ENCODE peak calls at places on chromosomes 13 and 19, in eight cellular contexts. One of them, this sample, is unnamed.
A peak's percentile ranks its signal among the peaks of the same experiment; 100 is the strongest.

GRCh38 chr19:14164724-14165493 is 28.5 kb upstream of the ASF1B start:
- DNase-seq in EL: no peak
- DNase-seq in fibroblast of mammary gland: no peak
- DNase-seq in stimulated activated CD4-positive, alpha-beta T cell treated with anti-CD3 and anti-CD28 coated beads, Interleukin-15, amount 100 ng/mL, for 1 hour: no peak
- DNase-seq in HEK293T: no peak
- DNase-seq in T1000: no peak
- DNase-seq in astrocyte of the cerebellum: no peak
- DNase-seq in GM10248: no peak
- DNase-seq in this sample: no peak

GRCh38 chr13:113943821-113944565 is 29.9 kb downstream of the C13orf46 start:
- DNase-seq in astrocyte of the cerebellum: no peak
- DNase-seq in GM10248: no peak
- DNase-seq in HEK293T: no peak
- DNase-seq in T1000: no peak
- DNase-seq in EL: no peak
- DNase-seq in stimulated activated CD4-positive, alpha-beta T cell treated with anti-CD3 and anti-CD28 coated beads, Interleukin-15, amount 100 ng/mL, for 1 hour: no peak
- DNase-seq in fibroblast of mammary gland: no peak
- DNase-seq in this sample: no peak

GRCh38 chr13:27289016-27289665 is 18.5 kb downstream of the RASL11A start:
- DNase-seq in HEK293T: no peak
- DNase-seq in fibroblast of mammary gland: no peak
- DNase-seq in stimulated activated CD4-positive, alpha-beta T cell treated with anti-CD3 and anti-CD28 coated beads, Interleukin-15, amount 100 ng/mL, for 1 hour: no peak
- DNase-seq in astrocyte of the cerebellum: no peak
- DNase-seq in T1000: no peak
- DNase-seq in EL: no peak
- DNase-seq in GM10248: no peak
- DNase-seq in this sample: no peak

GRCh38 chr19:16862826-16863405 is 25.9 kb upstream of the F2RL3 start:
- DNase-seq in T1000: no peak
- DNase-seq in EL: no peak
- DNase-seq in astrocyte of the cerebellum: no peak
- DNase-seq in fibroblast of mammary gland: no peak
- DNase-seq in HEK293T: no peak
- DNase-seq in stimulated activated CD4-positive, alpha-beta T cell treated with anti-CD3 and anti-CD28 coated beads, Interleukin-15, amount 100 ng/mL, for 1 hour: no peak
- DNase-seq in GM10248: no peak
- DNase-seq in this sample: no peak

GRCh38 chr13:59012731-59013130 is 1151.0 kb downstream of the DIAPH3 start:
- DNase-seq in astrocyte of the cerebellum: no peak
- DNase-seq in T1000: no peak
- DNase-seq in EL: no peak
- DNase-seq in GM10248: no peak
- DNase-seq in HEK293T: no peak
- DNase-seq in stimulated activated CD4-positive, alpha-beta T cell treated with anti-CD3 and anti-CD28 coated beads, Interleukin-15, amount 100 ng/mL, for 1 hour: no peak
- DNase-seq in fibroblast of mammary gland: no peak
- DNase-seq in this sample: no peak

GRCh38 chr19:52648336-52648990 is 10.3 kb upstream of the ZNF83 start:
- DNase-seq in fibroblast of mammary gland: peak; percentile 25
- DNase-seq in T1000: no peak
- DNase-seq in astrocyte of the cerebellum: peak; percentile 4
- DNase-seq in GM10248: no peak
- DNase-seq in HEK293T: no peak
- DNase-seq in stimulated activated CD4-positive, alpha-beta T cell treated with anti-CD3 and anti-CD28 coated beads, Interleukin-15, amount 100 ng/mL, for 1 hour: no peak
- DNase-seq in EL: peak; percentile 42
- DNase-seq in this sample: no peak

GRCh38 chr13:65606622-65607021 is 1623.5 kb downstream of the PCDH9 start:
- DNase-seq in GM10248: no peak
- DNase-seq in astrocyte of the cerebellum: peak; percentile 19
- DNase-seq in EL: peak; percentile 63
- DNase-seq in stimulated activated CD4-positive, alpha-beta T cell treated with anti-CD3 and anti-CD28 coated beads, Interleukin-15, amount 100 ng/mL, for 1 hour: no peak
- DNase-seq in HEK293T: no peak
- DNase-seq in fibroblast of mammary gland: peak; percentile 55
- DNase-seq in T1000: no peak
- DNase-seq in this sample: peak; percentile 15

GRCh38 chr13:44273991-44274810 is 99.4 kb upstream of the SERP2 start:
- DNase-seq in T1000: no peak
- DNase-seq in stimulated activated CD4-positive, alpha-beta T cell treated with anti-CD3 and anti-CD28 coated beads, Interleukin-15, amount 100 ng/mL, for 1 hour: no peak
- DNase-seq in fibroblast of mammary gland: peak; percentile 89
- DNase-seq in astrocyte of the cerebellum: no peak
- DNase-seq in GM10248: peak; percentile 55
- DNase-seq in EL: peak; percentile 64
- DNase-seq in HEK293T: no peak
- DNase-seq in this sample: no peak

GRCh38 chr19:17555929-17556813 is 722 bp downstream of the COLGALT1 start:
- DNase-seq in HEK293T: no peak
- DNase-seq in stimulated activated CD4-positive, alpha-beta T cell treated with anti-CD3 and anti-CD28 coated beads, Interleukin-15, amount 100 ng/mL, for 1 hour: peak; percentile 26
- DNase-seq in astrocyte of the cerebellum: no peak
- DNase-seq in T1000: no peak
- DNase-seq in GM10248: peak; percentile 46
- DNase-seq in EL: peak; percentile 75
- DNase-seq in fibroblast of mammary gland: peak; percentile 83
- DNase-seq in this sample: no peak

GRCh38 chr19:3201911-3202310 is 16.2 kb downstream of the NCLN start:
- DNase-seq in GM10248: no peak
- DNase-seq in T1000: no peak
- DNase-seq in HEK293T: no peak
- DNase-seq in stimulated activated CD4-positive, alpha-beta T cell treated with anti-CD3 and anti-CD28 coated beads, Interleukin-15, amount 100 ng/mL, for 1 hour: no peak
- DNase-seq in EL: no peak
- DNase-seq in fibroblast of mammary gland: no peak
- DNase-seq in astrocyte of the cerebellum: no peak
- DNase-seq in this sample: no peak

GRCh38 chr13:99386495-99386894 is 79.3 kb upstream of the GPR183 start:
- DNase-seq in GM10248: no peak
- DNase-seq in HEK293T: no peak
- DNase-seq in fibroblast of mammary gland: no peak
- DNase-seq in stimulated activated CD4-positive, alpha-beta T cell treated with anti-CD3 and anti-CD28 coated beads, Interleukin-15, amount 100 ng/mL, for 1 hour: no peak
- DNase-seq in EL: no peak
- DNase-seq in T1000: no peak
- DNase-seq in astrocyte of the cerebellum: no peak
- DNase-seq in this sample: no peak

GRCh38 chr19:34408421-34408820 is 4.2 kb downstream of the PDCD2L start:
- DNase-seq in GM10248: no peak
- DNase-seq in T1000: no peak
- DNase-seq in stimulated activated CD4-positive, alpha-beta T cell treated with anti-CD3 and anti-CD28 coated beads, Interleukin-15, amount 100 ng/mL, for 1 hour: no peak
- DNase-seq in fibroblast of mammary gland: no peak
- DNase-seq in astrocyte of the cerebellum: no peak
- DNase-seq in HEK293T: no peak
- DNase-seq in EL: no peak
- DNase-seq in this sample: no peak

GRCh38 chr19:47447470-47448359 is 24.0 kb downstream of the SLC8A2 start:
- DNase-seq in HEK293T: peak; percentile 97
- DNase-seq in stimulated activated CD4-positive, alpha-beta T cell treated with anti-CD3 and anti-CD28 coated beads, Interleukin-15, amount 100 ng/mL, for 1 hour: peak; percentile 44
- DNase-seq in GM10248: peak; percentile 59
- DNase-seq in T1000: no peak
- DNase-seq in astrocyte of the cerebellum: no peak
- DNase-seq in EL: peak; percentile 33
- DNase-seq in fibroblast of mammary gland: peak; percentile 41
- DNase-seq in this sample: peak; percentile 79

GRCh38 chr13:114151031-114151430 is 18.6 kb upstream of the RASA3 start:
- DNase-seq in stimulated activated CD4-positive, alpha-beta T cell treated with anti-CD3 and anti-CD28 coated beads, Interleukin-15, amount 100 ng/mL, for 1 hour: no peak
- DNase-seq in HEK293T: no peak
- DNase-seq in T1000: no peak
- DNase-seq in EL: no peak
- DNase-seq in fibroblast of mammary gland: no peak
- DNase-seq in astrocyte of the cerebellum: no peak
- DNase-seq in GM10248: no peak
- DNase-seq in this sample: no peak

GRCh38 chr19:2587001-2587719 is 111.2 kb downstream of the GADD45B start:
- DNase-seq in fibroblast of mammary gland: no peak
- DNase-seq in astrocyte of the cerebellum: no peak
- DNase-seq in HEK293T: no peak
- DNase-seq in EL: no peak
- DNase-seq in GM10248: no peak
- DNase-seq in T1000: no peak
- DNase-seq in stimulated activated CD4-positive, alpha-beta T cell treated with anti-CD3 and anti-CD28 coated beads, Interleukin-15, amount 100 ng/mL, for 1 hour: no peak
- DNase-seq in this sample: no peak

GRCh38 chr13:23980160-23980551 is 82.9 kb upstream of the C1QTNF9B start:
- DNase-seq in EL: peak; percentile 82
- DNase-seq in HEK293T: peak; percentile 76
- DNase-seq in fibroblast of mammary gland: peak; percentile 75
- DNase-seq in T1000: peak; percentile 62
- DNase-seq in GM10248: peak; percentile 93
- DNase-seq in astrocyte of the cerebellum: peak; percentile 59
- DNase-seq in stimulated activated CD4-positive, alpha-beta T cell treated with anti-CD3 and anti-CD28 coated beads, Interleukin-15, amount 100 ng/mL, for 1 hour: peak; percentile 80
- DNase-seq in this sample: peak; percentile 64

GRCh38 chr19:7191946-7192691 is 102.1 kb downstream of the INSR start:
- DNase-seq in GM10248: peak; percentile 52
- DNase-seq in EL: peak; percentile 12
- DNase-seq in HEK293T: no peak
- DNase-seq in fibroblast of mammary gland: peak; percentile 45
- DNase-seq in astrocyte of the cerebellum: no peak
- DNase-seq in stimulated activated CD4-positive, alpha-beta T cell treated with anti-CD3 and anti-CD28 coated beads, Interleukin-15, amount 100 ng/mL, for 1 hour: no peak
- DNase-seq in T1000: no peak
- DNase-seq in this sample: no peak